ENCODE peak calls at places on chromosomes 11 and 22, in seven cellular contexts. T is heart left ventricle; G is ovary; I is endothelial cell of umbilical vein; O is A549; B is heart right ventricle; D is CD8-positive, alpha-beta memory T cell. X is an unnamed sample. For H3K9me3, the result is how much of the 10 kb centered on the place peaks cover.

GRCh38 chr11:114774599-114775365 is 96.5 kb downstream of the NXPE2 start:
- DNase-seq in B (peak), O (peak), I (peak), G (no peak), D (no peak), T (peak), X (no peak)

GRCh38 chr22:24191381-24191841 is 10.1 kb downstream of the SUSD2 start:
- DNase-seq in D (no peak), O (no peak), T (peak), I (no peak), B (no peak), G (no peak), X (no peak)

GRCh38 chr11:10379022-10379421 is 74.1 kb downstream of the ADM start:
- DNase-seq in D (no peak), G (no peak), I (peak), B (no peak), O (no peak), T (no peak), X (no peak)

GRCh38 chr22:36022697-36023096 is 5.9 kb downstream of the RBFOX2 start:
- DNase-seq in O (no peak), I (no peak), T (no peak), D (no peak), B (no peak), G (no peak), X (no peak)

GRCh38 chr11:73237471-73238290 is 19.6 kb downstream of the P2RY2 start:
- DNase-seq in D (no peak), B (peak), O (no peak), T (peak), G (no peak), I (peak), X (no peak)

GRCh38 chr11:45684440-45684839 is 19.0 kb upstream of the CHST1 start:
- DNase-seq in B (no peak), O (no peak), I (no peak), D (no peak), T (no peak), G (no peak), X (no peak)

GRCh38 chr11:10304495-10305261 is at the start of gene ADM:
- DNase-seq in D (no peak), B (peak), O (peak), G (peak), I (peak), T (peak), X (peak)

GRCh38 chr22:37187891-37188761 is at the start of gene C1QTNF6:
- DNase-seq in T (peak), D (no peak), I (peak), G (peak), B (no peak), O (peak), X (no peak)

GRCh38 chr11:122984186-122985011 is 2.8 kb upstream of the BSX start:
- DNase-seq in B (no peak), I (no peak), T (no peak), G (no peak), D (no peak), O (peak), X (no peak)

GRCh38 chr11:77519847-77520246 is 46.0 kb upstream of the PAK1 start:
- DNase-seq in G (no peak), B (no peak), O (no peak), T (no peak), D (no peak), I (no peak), X (no peak)

GRCh38 chr22:50702821-50703725 is 30.4 kb downstream of the SHANK3 start:
- DNase-seq in D (no peak), G (no peak), B (no peak), T (peak), I (no peak), O (no peak), X (no peak)

GRCh38 chr11:117557321-117557720 is 229.7 kb downstream of the CEP164 start:
- DNase-seq in G (no peak), B (no peak), O (no peak), I (no peak), D (no peak), T (no peak), X (no peak)

GRCh38 chr11:27459191-27459590 is 13.4 kb downstream of the LGR4 start:
- DNase-seq in B (no peak), D (no peak), O (peak), I (no peak), G (no peak), T (no peak), X (no peak)

GRCh38 chr22:34414467-34415440 is 494.5 kb upstream of the LARGE1 start:
- DNase-seq in G (no peak), T (no peak), I (no peak), B (peak), O (peak), D (no peak), X (no peak)

GRCh38 chr11:13260963-13261599 is 16.5 kb upstream of the BMAL1 start:
- DNase-seq in O (no peak), B (peak), G (peak), D (no peak), T (peak), I (peak), X (no peak)

GRCh38 chr11:133928628-133929059 is 28.1 kb downstream of the IGSF9B start:
- DNase-seq in B (no peak), D (peak), O (no peak), I (no peak), G (no peak), T (no peak), X (peak)

GRCh38 chr11:64742087-64742939 is 1.6 kb downstream of the RASGRP2 start:
- DNase-seq in D (no peak), T (no peak), G (no peak), B (peak), I (no peak), O (no peak), X (no peak)

GRCh38 chr11:88522624-88523361 is 185.3 kb upstream of the CTSC start:
- DNase-seq in B (no peak), G (no peak), I (no peak), D (no peak), O (no peak), T (no peak), X (no peak)

GRCh38 chr11:65903715-65904114 is 3.5 kb upstream of the FOSL1 start:
- DNase-seq in T (no peak), I (no peak), D (no peak), G (no peak), B (no peak), O (no peak), X (no peak)

GRCh38 chr22:45317551-45318167 is 7.9 kb downstream of the FAM118A start:
- DNase-seq in B (peak), I (peak), O (peak), T (peak), G (no peak), D (no peak), X (peak)

GRCh38 chr11:4551346-4551979 is 6.5 kb downstream of the OR52M1 start:
- DNase-seq in B (no peak), I (peak), O (peak), D (no peak), T (no peak), G (no peak), X (no peak)

GRCh38 chr11:113603277-113604059 is 102.6 kb downstream of the TMPRSS5 start:
- DNase-seq in O (no peak), G (no peak), I (peak), B (peak), D (no peak), T (peak), X (no peak)

GRCh38 chr11:22130462-22131053 is 62.3 kb upstream of the ANO5 start:
- DNase-seq in B (no peak), T (no peak), G (no peak), O (peak), D (no peak), I (no peak), X (no peak)

GRCh38 chr11:61781585-61781984 is 10.8 kb downstream of the TMEM258 start:
- DNase-seq in G (no peak), B (no peak), D (no peak), I (no peak), T (no peak), O (no peak), X (no peak)

DNA sequence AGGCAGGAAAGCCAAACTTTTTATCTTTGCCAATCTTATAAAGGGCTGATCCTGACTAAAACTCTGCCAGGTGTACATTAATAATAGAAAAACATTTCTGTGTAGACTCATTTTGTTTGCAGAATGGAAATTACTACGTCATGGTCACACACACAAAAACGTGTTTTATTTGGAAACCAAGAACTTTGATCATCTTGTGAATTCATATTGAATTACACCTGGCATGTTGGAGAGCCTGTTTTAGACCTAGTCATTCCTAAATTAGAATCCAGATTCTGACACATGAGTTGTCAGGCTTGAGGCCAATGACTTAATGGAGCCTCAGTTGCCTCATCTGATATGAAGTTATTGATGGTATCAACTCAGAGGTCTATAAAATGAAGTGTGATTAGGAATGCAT is 235.6 kb upstream of the TENM4 start:
- DNase-seq in T (no peak), I (no peak), D (no peak), O (no peak), G (no peak), B (no peak), X (no peak)
- H3K27ac ChIP-seq in T (no peak), I (no peak), D (no peak), O (no peak), G (no peak), B (no peak), X (no peak)

GRCh38 chr22:11616811-11617210 is 3911.2 kb upstream of the OR11H1 start:
- DNase-seq in D (no peak), T (no peak), G (no peak), B (no peak), I (no peak), O (no peak), X (no peak)

DNA sequence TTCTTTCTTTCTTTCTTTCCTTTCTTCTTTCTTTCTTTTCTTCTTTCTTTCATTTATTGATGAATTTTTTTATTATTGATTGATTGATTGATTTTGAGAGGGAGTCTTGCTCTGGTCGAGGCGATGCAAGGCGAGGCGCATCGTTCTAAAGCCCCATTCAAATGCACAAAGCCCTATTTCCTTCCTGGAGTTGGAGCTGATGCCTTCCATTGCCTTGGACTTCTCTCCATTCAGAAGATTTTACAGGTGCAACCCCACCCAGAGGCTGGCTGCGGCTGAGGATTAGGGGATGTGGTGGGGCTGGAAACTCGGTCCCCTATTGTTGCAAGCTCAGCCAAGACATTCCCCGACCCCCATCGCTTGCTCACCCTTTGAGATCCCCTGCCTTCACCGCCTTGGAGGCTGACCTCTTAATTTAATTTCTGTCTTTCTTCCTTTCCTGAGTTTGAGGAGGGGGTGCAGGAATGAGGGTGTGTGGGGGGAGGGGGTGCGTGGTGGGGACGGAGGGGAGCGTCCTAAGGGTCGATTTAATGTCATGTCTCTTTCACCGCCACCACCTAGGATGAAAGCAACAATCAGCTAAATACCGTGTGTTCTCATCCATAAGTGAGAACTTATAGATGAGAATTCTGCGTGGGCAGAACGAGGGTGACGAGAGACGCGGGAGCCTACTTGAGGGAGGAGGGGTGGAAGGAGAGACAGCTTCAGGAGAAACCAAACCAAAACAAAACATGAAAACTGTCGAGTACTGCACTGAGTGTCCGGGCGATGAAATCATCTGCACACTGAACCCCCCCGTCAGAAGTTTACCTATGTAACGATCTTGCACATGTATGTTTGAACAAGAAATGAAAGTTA is 3913.9 kb upstream of the OR11H1 start:
- DNase-seq in T (no peak), G (no peak), I (no peak), D (no peak), B (no peak), O (no peak), X (no peak)
- H3K9me3 ChIP-seq in T (under half), G (under half), I (under half), D (under half), B (under half), O (under half), X (half or more)

GRCh38 chr11:36389006-36389405 is 92.9 kb downstream of the PRR5L start:
- DNase-seq in O (no peak), G (no peak), D (no peak), T (no peak), B (no peak), I (no peak), X (no peak)

GRCh38 chr11:36386411-36386810 is 90.3 kb downstream of the PRR5L start:
- DNase-seq in G (no peak), T (no peak), D (no peak), B (no peak), I (no peak), O (no peak), X (no peak)

GRCh38 chr11:36391062-36391461 is 95.0 kb downstream of the PRR5L start:
- DNase-seq in G (no peak), I (no peak), O (no peak), B (no peak), T (no peak), D (no peak), X (no peak)

GRCh38 chr11:36388086-36388485 is 92.0 kb downstream of the PRR5L start:
- DNase-seq in T (no peak), O (no peak), D (no peak), B (no peak), G (no peak), I (no peak), X (no peak)

GRCh38 chr11:36389811-36390210 is 93.7 kb downstream of the PRR5L start:
- DNase-seq in O (no peak), B (no peak), T (no peak), D (no peak), G (no peak), I (no peak), X (no peak)
- H3K27ac ChIP-seq in O (no peak), B (no peak), T (no peak), D (no peak), G (no peak), I (no peak), X (no peak)

DNA sequence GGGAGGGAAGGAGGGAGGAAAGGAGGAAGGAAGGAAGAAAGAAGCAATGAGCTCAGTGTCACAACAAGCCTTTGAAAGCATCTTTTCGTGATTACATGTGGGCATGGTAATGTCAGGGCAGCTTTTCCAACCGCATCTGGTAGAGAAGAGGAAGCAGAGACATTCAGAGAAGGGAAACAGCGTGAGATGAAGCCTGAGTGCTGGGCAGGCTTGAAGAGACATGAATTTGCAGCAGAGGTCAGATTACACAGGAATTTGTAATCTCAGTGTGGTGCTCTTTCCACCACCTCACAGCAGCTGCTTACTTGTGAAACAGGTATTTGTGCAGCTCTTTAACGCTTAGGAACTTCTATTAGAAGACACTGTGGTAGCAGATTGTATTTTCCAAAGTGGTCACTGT is 289.5 kb upstream of the C11orf87 start:
- DNase-seq in T (no peak), G (no peak), D (no peak), B (no peak), I (no peak), O (no peak), X (no peak)
- H3K9me3 ChIP-seq in T (under half), G (under half), D (under half), B (under half), I (under half), O (under half), X (under half)

GRCh38 chr11:86663741-86664140 is 8.7 kb downstream of the ME3 start:
- DNase-seq in T (no peak), O (no peak), G (no peak), I (no peak), B (no peak), D (no peak), X (no peak)
- H3K27ac ChIP-seq in T (peak), O (no peak), G (no peak), I (no peak), B (no peak), D (no peak), X (no peak)

GRCh38 chr22:49078076-49078710 is 749.5 kb downstream of the BRD1 start:
- DNase-seq in T (no peak), D (no peak), B (no peak), I (no peak), G (no peak), O (no peak), X (no peak)

GRCh38 chr22:49076300-49077035 is 751.2 kb downstream of the BRD1 start:
- DNase-seq in T (no peak), G (no peak), B (no peak), D (no peak), I (no peak), O (no peak), X (no peak)

GRCh38 chr22:49075150-49075549 is 752.5 kb downstream of the BRD1 start:
- DNase-seq in B (no peak), D (no peak), I (no peak), G (no peak), T (no peak), O (no peak), X (no peak)

GRCh38 chr22:49077586-49077985 is 750.1 kb downstream of the BRD1 start:
- DNase-seq in I (no peak), D (no peak), G (no peak), O (no peak), B (no peak), T (no peak), X (no peak)

GRCh38 chr22:49077036-49077393 is 750.7 kb downstream of the BRD1 start:
- DNase-seq in D (no peak), T (no peak), I (no peak), G (no peak), B (no peak), O (no peak), X (no peak)
- H3K9me3 ChIP-seq in D (under half), T (under half), I (under half), G (under half), B (under half), O (under half), X (under half)

GRCh38 chr11:121688860-121689614 is 236.3 kb upstream of the SORL1-AS1 start:
- DNase-seq in I (no peak), O (no peak), G (no peak), T (no peak), D (no peak), B (no peak), X (no peak)
- H3K27ac ChIP-seq in I (no peak), O (no peak), G (no peak), T (no peak), D (no peak), B (no peak), X (no peak)

X was measured in breast epithelium.